ENCODE peak calls at places on chromosomes 3 and 15, in seven cellular contexts. R is mesothelial cell of epicardium, E is NCI-H1105, N is astrocyte of the spinal cord, J is small intestine, Y is gastrocnemius medialis, S is amniotic stem cell. Q is an unnamed sample.

GRCh38 chr3:2810723-2811122 is 299.5 kb downstream of the IL5RA start:
- DNase-seq in N (no peak), E (no peak), Y (no peak), J (no peak), R (no peak), S (no peak), Q (no peak)

GRCh38 chr3:11596387-11596786 is 47.3 kb downstream of the VGLL4 start:
- DNase-seq in N (no peak), E (no peak), Y (no peak), R (no peak), S (no peak), J (no peak), Q (no peak)

GRCh38 chr3:109774108-109774507 is 436.8 kb upstream of the DPPA4 start:
- DNase-seq in R (no peak), S (no peak), N (no peak), E (no peak), Y (no peak), J (peak), Q (no peak)

GRCh38 chr3:46483799-46484198 is 14.0 kb upstream of the RTP3 start:
- DNase-seq in E (no peak), Y (no peak), R (no peak), N (no peak), J (no peak), S (no peak), Q (no peak)

GRCh38 chr3:133943639-133944131 is 48.0 kb upstream of the RAB6B start:
- DNase-seq in E (no peak), R (no peak), Y (no peak), J (peak), N (peak), S (peak), Q (no peak)

GRCh38 chr3:62403765-62404164 is 30.4 kb upstream of the FEZF2 start:
- DNase-seq in Y (no peak), R (no peak), S (no peak), E (no peak), J (no peak), N (no peak), Q (no peak)

GRCh38 chr15:88627463-88627862 is 6.3 kb downstream of the AEN start:
- DNase-seq in R (no peak), Y (no peak), E (no peak), N (no peak), S (no peak), J (peak), Q (no peak)

GRCh38 chr15:57259511-57260143 is 116.7 kb upstream of the CGNL1 start:
- DNase-seq in Y (no peak), E (peak), R (no peak), N (peak), S (no peak), J (peak), Q (peak)

GRCh38 chr3:60086811-60087210 is 1037.0 kb upstream of the CFAP20DC start:
- DNase-seq in Y (no peak), E (no peak), N (peak), R (no peak), S (no peak), J (no peak), Q (no peak)

GRCh38 chr3:12629560-12629959 is 34.4 kb downstream of the RAF1 start:
- DNase-seq in R (no peak), S (peak), Y (peak), N (peak), E (no peak), J (peak), Q (no peak)

Q was measured in DMS153.